ENCODE peak calls at places on chromosomes 7 and 10, in ten cellular contexts. B is GM23338, T is OCI-LY7, N is right atrium auricular region, U is adrenal gland, S is coronary artery, J is prostate gland, I is HCT116, R is fibroblast of lung, X is kidney epithelial cell. O is an unnamed sample.

GRCh38 chr7:5276611-5277010 is 6.1 kb upstream of the SLC29A4 start:
- DNase-seq in B (no peak), T (no peak), N (no peak), U (no peak), S (no peak), J (no peak), I (no peak), R (no peak), X (no peak), O (no peak)

GRCh38 chr7:116356333-116356965 is 143.1 kb upstream of the CAV2 start:
- DNase-seq in B (no peak), T (no peak), N (no peak), U (no peak), S (no peak), J (no peak), I (no peak), R (no peak), X (no peak), O (no peak)

GRCh38 chr10:69268761-69269416 is 9.4 kb upstream of the HK1 start:
- DNase-seq in B (no peak), T (no peak), N (no peak), U (no peak), S (no peak), J (no peak), I (no peak), R (peak), X (no peak), O (no peak)

GRCh38 chr7:128321044-128321422 is 22.7 kb downstream of the RBM28 start:
- DNase-seq in B (no peak), T (no peak), N (no peak), U (no peak), S (no peak), J (no peak), I (no peak), R (no peak), X (no peak), O (no peak)

GRCh38 chr10:60309891-60310290 is 79.8 kb downstream of the ANK3 start:
- DNase-seq in B (no peak), T (no peak), N (no peak), U (no peak), S (no peak), J (no peak), I (no peak), R (no peak), X (no peak), O (no peak)

GRCh38 chr7:131513245-131514061 is 43.0 kb downstream of the PODXL start:
- DNase-seq in B (peak), T (peak), N (peak), U (peak), S (peak), J (peak), I (peak), R (peak), X (peak), O (peak)

GRCh38 chr10:86055928-86056327 is 310.7 kb downstream of the GRID1 start:
- DNase-seq in B (no peak), T (no peak), N (no peak), U (no peak), S (no peak), J (no peak), I (no peak), R (no peak), X (no peak), O (no peak)

GRCh38 chr10:75062191-75062849 is 49.1 kb upstream of the SAMD8 start:
- DNase-seq in B (no peak), T (no peak), N (no peak), U (no peak), S (no peak), J (no peak), I (no peak), R (peak), X (no peak), O (peak)

GRCh38 chr10:99834410-99834809 is 52.0 kb downstream of the ABCC2 start:
- DNase-seq in B (no peak), T (no peak), N (no peak), U (no peak), S (no peak), J (no peak), I (peak), R (peak), X (peak), O (peak)

GRCh38 chr7:55569269-55569663 is 3.0 kb downstream of the VOPP1 start:
- DNase-seq in B (no peak), T (peak), N (no peak), U (no peak), S (no peak), J (no peak), I (no peak), R (no peak), X (no peak), O (no peak)

GRCh38 chr10:92146072-92146471 is 144.8 kb downstream of the CPEB3 start:
- DNase-seq in B (no peak), T (no peak), N (no peak), U (no peak), S (no peak), J (no peak), I (no peak), R (no peak), X (no peak), O (no peak)

GRCh38 chr7:143906176-143906575 is 4.2 kb upstream of the TCAF1 start:
- DNase-seq in B (no peak), T (no peak), N (no peak), U (no peak), S (no peak), J (no peak), I (no peak), R (no peak), X (no peak), O (no peak)

GRCh38 chr7:71393661-71394060 is 261.7 kb downstream of the GALNT17 start:
- DNase-seq in B (no peak), T (no peak), N (no peak), U (no peak), S (peak), J (no peak), I (no peak), R (no peak), X (no peak), O (no peak)

GRCh38 chr10:129548534-129549130 is 81.6 kb downstream of the MGMT start:
- DNase-seq in B (no peak), T (no peak), N (no peak), U (no peak), S (no peak), J (no peak), I (no peak), R (no peak), X (no peak), O (no peak)

GRCh38 chr10:33085313-33085833 is 127.3 kb upstream of the ITGB1 start:
- DNase-seq in B (no peak), T (no peak), N (no peak), U (no peak), S (no peak), J (no peak), I (no peak), R (no peak), X (no peak), O (no peak)

GRCh38 chr7:67523706-67524105 is 527.1 kb downstream of the TYW1 start:
- DNase-seq in B (no peak), T (no peak), N (no peak), U (no peak), S (no peak), J (no peak), I (no peak), R (no peak), X (no peak), O (no peak)

GRCh38 chr10:117137031-117137910 is 799 bp downstream of the VAX1 start:
- DNase-seq in B (peak), T (no peak), N (no peak), U (no peak), S (no peak), J (no peak), I (no peak), R (peak), X (no peak), O (no peak)

GRCh38 chr10:93580824-93581223 is 14.4 kb downstream of the FFAR4 start:
- DNase-seq in B (peak), T (no peak), N (no peak), U (no peak), S (no peak), J (no peak), I (no peak), R (peak), X (no peak), O (peak)

GRCh38 chr10:46225597-46225996 is 61.2 kb upstream of the ANTXRL start:
- DNase-seq in B (no peak), T (no peak), N (peak), U (no peak), S (peak), J (no peak), I (no peak), R (no peak), X (no peak), O (no peak)

GRCh38 chr7:158176561-158177173 is 411.0 kb downstream of the PTPRN2 start:
- DNase-seq in B (no peak), T (no peak), N (peak), U (no peak), S (peak), J (no peak), I (no peak), R (no peak), X (no peak), O (no peak)

GRCh38 chr7:107387077-107387476 is 82.8 kb upstream of the GPR22 start:
- DNase-seq in B (peak), T (no peak), N (no peak), U (no peak), S (no peak), J (no peak), I (no peak), R (peak), X (no peak), O (peak)

GRCh38 chr7:101555269-101555920 is 73.7 kb downstream of the MYL10 start:
- DNase-seq in B (no peak), T (no peak), N (no peak), U (peak), S (no peak), J (no peak), I (no peak), R (no peak), X (no peak), O (no peak)

GRCh38 chr10:71429929-71430328 is 33.2 kb downstream of the CDH23 start:
- DNase-seq in B (peak), T (no peak), N (no peak), U (peak), S (no peak), J (no peak), I (no peak), R (no peak), X (no peak), O (no peak)
- TF ChIP-seq CTCF in B (peak), T (peak), N (no peak), U (no peak), S (no peak), J (no peak), I (no peak), R (no peak), X (no peak), O (peak)

GRCh38 chr7:12771378-12771877 is 84.0 kb downstream of the ARL4A start:
- DNase-seq in B (peak), T (no peak), N (no peak), U (peak), S (no peak), J (peak), I (no peak), R (peak), X (no peak), O (peak)
- H3K4me3 ChIP-seq in B (peak), T (no peak), N (no peak), U (peak), S (peak), J (no peak), I (no peak), R (peak), X (no peak), O (no peak)

GRCh38 chr10:80163741-80164341 is 31.3 kb downstream of the PLAC9 start:
- DNase-seq in B (no peak), T (no peak), N (peak), U (no peak), S (peak), J (no peak), I (no peak), R (peak), X (no peak), O (peak)

GRCh38 chr10:80164596-80164995 is 32.1 kb downstream of the PLAC9 start:
- DNase-seq in B (no peak), T (no peak), N (no peak), U (no peak), S (no peak), J (no peak), I (no peak), R (no peak), X (no peak), O (no peak)

GRCh38 chr10:80166581-80167470 is 34.3 kb downstream of the PLAC9 start:
- DNase-seq in B (no peak), T (no peak), N (no peak), U (no peak), S (no peak), J (no peak), I (no peak), R (no peak), X (no peak), O (no peak)

GRCh38 chr10:80167471-80167870 is 34.9 kb downstream of the PLAC9 start:
- DNase-seq in B (no peak), T (no peak), N (no peak), U (no peak), S (no peak), J (no peak), I (no peak), R (no peak), X (no peak), O (no peak)

GRCh38 chr10:80165173-80165572 is 32.6 kb downstream of the PLAC9 start:
- DNase-seq in B (no peak), T (no peak), N (no peak), U (no peak), S (peak), J (no peak), I (no peak), R (peak), X (no peak), O (no peak)
- TF ChIP-seq CTCF in B (no peak), T (no peak), N (no peak), U (no peak), S (no peak), J (no peak), I (no peak), R (peak), X (no peak), O (peak)

DNA sequence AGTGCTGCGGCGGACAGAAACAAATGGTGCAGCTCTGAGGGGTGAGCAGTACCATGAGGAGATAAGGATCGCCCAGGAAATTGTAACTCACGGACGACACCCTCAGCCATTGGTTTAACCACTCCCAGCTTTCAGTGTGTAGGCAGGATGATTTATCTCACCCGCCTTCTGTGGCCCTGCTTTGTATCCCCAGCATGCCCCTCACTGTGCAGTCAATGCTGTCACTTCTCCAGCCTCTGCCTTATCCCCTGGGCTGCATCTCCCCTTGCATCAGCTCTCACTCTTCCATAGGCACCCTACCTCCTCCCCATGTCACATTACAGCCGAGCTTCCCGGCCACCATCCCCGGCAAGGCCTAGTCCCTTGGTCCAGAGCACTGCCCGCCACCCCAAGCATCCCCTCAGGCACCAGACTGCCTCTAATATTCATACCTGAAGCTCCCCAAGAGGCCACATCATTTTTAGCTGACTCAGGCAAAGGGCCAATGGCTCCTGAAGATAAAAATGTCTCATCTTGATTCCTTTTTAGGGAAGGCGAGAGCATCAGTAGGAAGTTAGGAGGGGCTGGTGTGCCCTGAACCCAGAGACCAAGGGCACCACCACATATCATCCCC is 77.1 kb downstream of the CARD11 start:
- DNase-seq in B (no peak), T (no peak), N (no peak), U (no peak), S (peak), J (no peak), I (no peak), R (no peak), X (no peak), O (no peak)
- H3K4me3 ChIP-seq in B (no peak), T (no peak), N (no peak), U (no peak), S (no peak), J (no peak), I (no peak), R (no peak), X (no peak), O (no peak)

O was measured in astrocyte of the spinal cord.